ENCODE peak calls at places on chromosome 20, in five cellular contexts. B is heart right ventricle, P is left ventricle myocardium inferior, M is colonic mucosa, V is psoas muscle. N is an unnamed sample.

GRCh38 chr20:1467355-1468116 is 887 bp upstream of the NSFL1C start:
- DNase-seq in B (peak; percentile 21), P (no peak), M (peak; percentile 66), V (no peak), N (peak; percentile 45)

GRCh38 chr20:58019850-58020625 is 208.4 kb downstream of the ANKRD60 start:
- DNase-seq in B (no peak), P (no peak), M (no peak), V (no peak), N (peak; percentile 4)

GRCh38 chr20:59723607-59724456 is 119.5 kb downstream of the PHACTR3 start:
- DNase-seq in B (no peak), P (no peak), M (peak; percentile 5), V (no peak), N (no peak)

GRCh38 chr20:44414808-44415207 is 59.3 kb downstream of the HNF4A start:
- DNase-seq in B (no peak), P (no peak), M (no peak), V (no peak), N (no peak)

GRCh38 chr20:25198663-25199363 is 3.3 kb downstream of the ENTPD6 start:
- DNase-seq in B (no peak), P (no peak), M (no peak), V (no peak), N (no peak)

GRCh38 chr20:18796282-18796833 is 17.2 kb upstream of the SCP2D1 start:
- DNase-seq in B (no peak), P (no peak), M (no peak), V (no peak), N (no peak)

GRCh38 chr20:4819901-4820300 is 98.2 kb downstream of the PRND start:
- DNase-seq in B (no peak), P (no peak), M (no peak), V (no peak), N (no peak)

GRCh38 chr20:24109008-24109407 is 120.4 kb upstream of the GGTLC1 start:
- DNase-seq in B (no peak), P (no peak), M (no peak), V (no peak), N (no peak)

GRCh38 chr20:19473894-19474293 is 261.5 kb downstream of the SLC24A3 start:
- DNase-seq in B (no peak), P (no peak), M (no peak), V (no peak), N (no peak)

GRCh38 chr20:32920530-32921298 is 62.0 kb downstream of the EFCAB8 start:
- DNase-seq in B (no peak), P (no peak), M (no peak), V (no peak), N (no peak)

GRCh38 chr20:41405436-41405835 is 38.8 kb upstream of the EMILIN3 start:
- DNase-seq in B (no peak), P (peak; percentile 55), M (no peak), V (peak; percentile 65), N (no peak)

GRCh38 chr20:44215125-44215524 is 4.6 kb upstream of the OSER1 start:
- DNase-seq in B (peak; percentile 60), P (peak; percentile 62), M (peak; percentile 78), V (peak; percentile 58), N (peak; percentile 68)

GRCh38 chr20:20483328-20483727 is 115.4 kb downstream of the INSM1 start:
- DNase-seq in B (no peak), P (no peak), M (no peak), V (no peak), N (no peak)

GRCh38 chr20:35476288-35476687 is 20.9 kb downstream of the CEP250 start:
- DNase-seq in B (no peak), P (no peak), M (no peak), V (no peak), N (no peak)
- H3K36me3 ChIP-seq in B (peaks cover 5% of the 10 kb centered on the region), P (peaks cover 99% of the 10 kb centered on the region), M (peaks cover 5% of the 10 kb centered on the region), V (peaks cover 100% of the 10 kb centered on the region), N (peaks cover 85% of the 10 kb centered on the region)

GRCh38 chr20:47263080-47263479 is 93.4 kb downstream of the ZMYND8 start:
- DNase-seq in B (no peak), P (no peak), M (no peak), V (no peak), N (no peak)

GRCh38 chr20:47262008-47262364 is 94.5 kb downstream of the ZMYND8 start:
- DNase-seq in B (no peak), P (no peak), M (no peak), V (no peak), N (no peak)

GRCh38 chr20:47265214-47265613 is 91.3 kb downstream of the ZMYND8 start:
- DNase-seq in B (no peak), P (no peak), M (no peak), V (no peak), N (no peak)

GRCh38 chr20:47262365-47263013 is 94.0 kb downstream of the ZMYND8 start:
- DNase-seq in B (no peak), P (no peak), M (no peak), V (no peak), N (no peak)

GRCh38 chr20:47263502-47264084 is 92.9 kb downstream of the ZMYND8 start:
- DNase-seq in B (no peak), P (no peak), M (no peak), V (no peak), N (peak; percentile 35)
- H3K27ac ChIP-seq in B (peak overlapping the region; percentile 75), P (peak overlapping the region; percentile 16), M (peak overlapping the region; percentile 1), V (peak overlapping the region; percentile 70), N (peak overlapping the region; percentile 64)

GRCh38 chr20:50128520-50128905 is 15.6 kb upstream of the UBE2V1 start:
- DNase-seq in B (no peak), P (no peak), M (no peak), V (no peak), N (no peak)
- H3K36me3 ChIP-seq in B (peaks cover 10% of the 10 kb centered on the region), P (peaks cover 64% of the 10 kb centered on the region), M (peaks cover 11% of the 10 kb centered on the region), V (peaks cover 65% of the 10 kb centered on the region), N (no peaks in the 10 kb centered on the region)

GRCh38 chr20:6887966-6888365 is 120.5 kb downstream of the BMP2 start:
- DNase-seq in B (no peak), P (no peak), M (no peak), V (no peak), N (no peak)
- H3K27ac ChIP-seq in B (no peak overlapping the region), P (no peak overlapping the region), M (no peak overlapping the region), V (no peak overlapping the region), N (no peak overlapping the region)

N was measured in adrenal gland.